ENCODE peak calls at places on chromosome 4, in eight cellular contexts. Y is dorsolateral prefrontal cortex; H is caudate nucleus; P is spleen; A is PC-3; Z is naive thymus-derived CD4-positive, alpha-beta T cell; T is neural progenitor cell; C is fibroblast of lung. M is an unnamed sample.

GRCh38 chr4:187598246-187598645 is 397.3 kb upstream of the ZFP42 start:
- DNase-seq in Y (no peak), T (no peak), C (peak; percentile 18), A (no peak), P (no peak), H (no peak), Z (no peak), M (no peak)

GRCh38 chr4:143531773-143532491 is 18.4 kb downstream of the SMARCA5 start:
- DNase-seq in P (no peak), Z (no peak), H (no peak), A (peak; percentile 50), Y (no peak), C (peak; percentile 20), T (no peak), M (no peak)

GRCh38 chr4:67371563-67371962 is 173.7 kb downstream of the CENPC start:
- DNase-seq in A (no peak), C (no peak), P (no peak), Z (no peak), T (peak; percentile 25), Y (no peak), H (no peak), M (no peak)

GRCh38 chr4:183300660-183301059 is 19.4 kb downstream of the CLDN22 start:
- DNase-seq in T (no peak), Z (no peak), P (no peak), C (no peak), A (peak; percentile 3), Y (no peak), H (no peak), M (no peak)

GRCh38 chr4:82201303-82201702 is 172.5 kb downstream of the HNRNPD start:
- DNase-seq in Z (no peak), Y (no peak), H (no peak), P (no peak), T (no peak), C (peak; percentile 50), A (peak; percentile 1), M (peak; percentile 6)

GRCh38 chr4:13481569-13481968 is 2.6 kb downstream of the RAB28 start:
- DNase-seq in A (peak; percentile 30), C (peak; percentile 63), Z (no peak), T (peak; percentile 32), Y (no peak), P (no peak), H (no peak), M (no peak)

GRCh38 chr4:600850-601515 is 24.4 kb upstream of the PDE6B start:
- DNase-seq in H (peak; percentile 59), P (peak; percentile 42), T (no peak), C (no peak), Z (no peak), Y (peak; percentile 82), A (no peak), M (no peak)

GRCh38 chr4:1337376-1337831 is 9.6 kb upstream of the UVSSA start:
- DNase-seq in Y (peak; percentile 61), Z (no peak), P (peak; percentile 55), C (no peak), A (peak; percentile 52), H (no peak), T (no peak), M (no peak)

GRCh38 chr4:86280246-86280645 is 79.6 kb downstream of the MAPK10 start:
- DNase-seq in H (no peak), Y (no peak), C (peak; percentile 45), T (no peak), P (no peak), Z (no peak), A (no peak), M (no peak)

GRCh38 chr4:100240008-100240407 is 49.7 kb upstream of the DDIT4L start:
- DNase-seq in T (no peak), A (no peak), P (no peak), H (no peak), C (no peak), Y (no peak), Z (no peak), M (no peak)

GRCh38 chr4:148443550-148444295 is 1.5 kb upstream of the NR3C2 start:
- DNase-seq in Y (peak; percentile 51), A (peak; percentile 5), Z (peak; percentile 22), T (peak; percentile 56), H (peak; percentile 33), C (peak; percentile 3), P (peak; percentile 89), M (no peak)

GRCh38 chr4:81469774-81470455 is 1.8 kb downstream of the RASGEF1B start:
- DNase-seq in A (no peak), Y (no peak), T (no peak), Z (no peak), H (no peak), C (no peak), P (no peak), M (no peak)

GRCh38 chr4:67779631-67780030 is 25.4 kb upstream of the GNRHR start:
- DNase-seq in A (peak; percentile 67), Z (no peak), H (no peak), P (no peak), Y (no peak), T (no peak), C (peak; percentile 58), M (peak; percentile 89)

GRCh38 chr4:52627876-52628275 is 31.2 kb downstream of the USP46 start:
- DNase-seq in Y (no peak), H (no peak), A (no peak), P (no peak), C (no peak), T (no peak), Z (no peak), M (no peak)

GRCh38 chr4:110183643-110184042 is 14.8 kb downstream of the ELOVL6 start:
- DNase-seq in H (no peak), P (no peak), Y (no peak), A (no peak), C (no peak), Z (no peak), T (peak; percentile 57), M (no peak)

GRCh38 chr4:155954118-155954503 is 445 bp upstream of the CTSO start:
- DNase-seq in Y (no peak), A (no peak), H (no peak), T (no peak), C (no peak), Z (no peak), P (peak; percentile 72), M (no peak)

GRCh38 chr4:79958511-79959264 is 114.3 kb downstream of the ANTXR2 start:
- DNase-seq in T (no peak), C (no peak), Z (no peak), H (no peak), P (no peak), A (no peak), Y (no peak), M (no peak)

GRCh38 chr4:177052211-177052725 is 257.4 kb upstream of the NEIL3 start:
- DNase-seq in C (no peak), Z (no peak), P (no peak), A (no peak), T (no peak), Y (no peak), H (no peak), M (no peak)

GRCh38 chr4:6647169-6647568 is 6.7 kb downstream of the MRFAP1 start:
- DNase-seq in Z (no peak), C (no peak), Y (no peak), T (no peak), A (no peak), P (no peak), H (no peak), M (no peak)

GRCh38 chr4:81060587-81061339 is 30.3 kb downstream of the BMP3 start:
- DNase-seq in Z (no peak), T (no peak), C (no peak), P (no peak), A (no peak), Y (no peak), H (no peak), M (no peak)

GRCh38 chr4:24924309-24924781 is 11.5 kb upstream of the CCDC149 start:
- DNase-seq in T (no peak), Y (no peak), Z (no peak), H (no peak), A (no peak), C (peak; percentile 99), P (no peak), M (peak; percentile 8)

GRCh38 chr4:139761461-139761860 is 95.8 kb downstream of the MGST2 start:
- DNase-seq in P (no peak), Z (no peak), C (peak; percentile 25), H (no peak), Y (no peak), A (peak; percentile 37), T (no peak), M (no peak)

GRCh38 chr4:168521736-168522135 is 24.9 kb downstream of the PALLD start:
- DNase-seq in H (no peak), T (no peak), Z (no peak), C (no peak), P (no peak), Y (no peak), A (no peak), M (no peak)
- H3K27ac ChIP-seq in H (no peak overlapping the region), T (no peak overlapping the region), Z (no peak overlapping the region), C (no peak overlapping the region), P (no peak overlapping the region), Y (no peak overlapping the region), A (no peak overlapping the region), M (no peak overlapping the region)

GRCh38 chr4:138650917-138651564 is 364.5 kb upstream of the NOCT start:
- DNase-seq in P (no peak), Y (no peak), T (no peak), H (no peak), Z (no peak), C (peak; percentile 97), A (peak; percentile 25), M (peak; percentile 26)
- H3K27ac ChIP-seq in P (no peak overlapping the region), Y (no peak overlapping the region), T (no peak overlapping the region), H (no peak overlapping the region), Z (no peak overlapping the region), C (peak overlapping the region; percentile 23), A (no peak overlapping the region), M (peak overlapping the region; percentile 5)

DNA sequence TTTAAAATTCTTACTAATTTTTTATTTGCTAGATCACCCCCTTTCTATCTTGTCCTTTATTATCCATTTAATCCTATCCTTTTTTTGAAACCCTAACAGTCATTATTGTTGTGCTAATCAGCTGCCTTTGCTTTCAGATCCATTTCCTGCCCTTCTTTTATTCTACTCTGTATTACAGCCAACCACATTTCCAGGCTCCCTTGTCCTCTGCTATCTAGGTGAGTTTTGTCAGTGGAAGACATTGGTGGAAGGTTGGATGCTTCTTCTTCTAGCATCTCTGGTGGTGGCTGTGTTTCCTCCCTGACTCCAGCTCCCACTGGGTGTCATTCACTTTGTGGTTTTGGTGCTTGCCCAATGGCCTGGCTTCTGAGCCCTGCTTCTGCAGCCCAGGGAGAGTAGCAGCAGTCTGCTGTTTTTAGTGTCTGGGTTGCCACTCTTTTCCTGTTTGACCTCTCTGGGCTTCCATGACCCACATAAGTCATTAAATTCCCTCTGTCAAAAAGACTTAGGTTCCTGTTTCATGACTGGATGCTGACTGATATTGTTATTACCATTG is 225.2 kb upstream of the PGRMC2 start:
- DNase-seq in T (no peak), A (no peak), Z (no peak), Y (no peak), P (no peak), H (no peak), C (peak; percentile 26), M (no peak)
- H3K27ac ChIP-seq in T (no peak overlapping the region), A (no peak overlapping the region), Z (no peak overlapping the region), Y (no peak overlapping the region), P (no peak overlapping the region), H (no peak overlapping the region), C (no peak overlapping the region), M (no peak overlapping the region)

DNA sequence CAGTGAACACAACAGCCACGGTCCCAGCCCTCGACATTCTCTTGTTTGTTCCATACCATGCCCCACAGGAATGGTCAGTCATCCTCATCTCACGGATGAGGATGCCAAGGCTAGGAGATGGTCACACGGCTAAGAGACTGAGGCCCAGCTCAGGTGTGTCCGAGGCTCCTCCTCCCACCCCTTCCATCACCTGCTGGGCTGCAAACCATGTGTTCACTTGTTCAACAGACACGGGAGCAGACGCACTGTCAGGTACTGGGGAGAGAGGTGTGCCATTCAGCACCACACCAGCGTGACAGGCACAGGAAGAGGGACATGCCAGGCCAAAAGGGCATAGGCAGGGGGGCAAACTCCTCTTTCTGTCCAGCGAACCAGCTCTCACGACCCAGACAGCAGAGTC is 45.9 kb downstream of the ABLIM2 start:
- DNase-seq in Y (no peak), Z (no peak), A (no peak), P (no peak), H (no peak), C (no peak), T (no peak), M (no peak)
- H3K27ac ChIP-seq in Y (no peak overlapping the region), Z (no peak overlapping the region), A (no peak overlapping the region), P (no peak overlapping the region), H (no peak overlapping the region), C (no peak overlapping the region), T (no peak overlapping the region), M (no peak overlapping the region)

M was measured in epithelial cell of prostate.